ENCODE peak calls at places on chromosomes 11 and 22, in nine cellular contexts. One of them, this sample, is unnamed.

GRCh38 chr11:34749666-34750659 is 129.1 kb downstream of the EHF start:
- DNase-seq in esophagus squamous epithelium: no peak
- DNase-seq in AG04450: peak
- DNase-seq in Peyer's patch: no peak
- DNase-seq in GM12878: no peak
- DNase-seq in HepG2: no peak
- DNase-seq in CD8-positive, alpha-beta T cell: no peak
- DNase-seq in transverse colon: peak
- DNase-seq in tibial nerve: peak
- DNase-seq in this sample: peak

GRCh38 chr11:63858628-63859550 is 20.0 kb downstream of the MARK2 start:
- DNase-seq in tibial nerve: peak
- DNase-seq in Peyer's patch: no peak
- DNase-seq in esophagus squamous epithelium: no peak
- DNase-seq in GM12878: no peak
- DNase-seq in HepG2: peak
- DNase-seq in CD8-positive, alpha-beta T cell: no peak
- DNase-seq in AG04450: no peak
- DNase-seq in transverse colon: peak
- DNase-seq in this sample: no peak

GRCh38 chr22:46714550-46714949 is 23.5 kb downstream of the CERK start:
- DNase-seq in AG04450: no peak
- DNase-seq in esophagus squamous epithelium: no peak
- DNase-seq in HepG2: no peak
- DNase-seq in GM12878: no peak
- DNase-seq in tibial nerve: no peak
- DNase-seq in Peyer's patch: no peak
- DNase-seq in CD8-positive, alpha-beta T cell: no peak
- DNase-seq in transverse colon: no peak
- DNase-seq in this sample: peak

GRCh38 chr11:94934362-94934761 is 39.0 kb downstream of the CWC15 start:
- DNase-seq in AG04450: no peak
- DNase-seq in Peyer's patch: no peak
- DNase-seq in HepG2: no peak
- DNase-seq in transverse colon: no peak
- DNase-seq in CD8-positive, alpha-beta T cell: no peak
- DNase-seq in GM12878: no peak
- DNase-seq in tibial nerve: no peak
- DNase-seq in esophagus squamous epithelium: no peak
- DNase-seq in this sample: no peak

GRCh38 chr22:37046589-37046988 is 5.0 kb upstream of the KCTD17 start:
- DNase-seq in GM12878: no peak
- DNase-seq in Peyer's patch: no peak
- DNase-seq in AG04450: no peak
- DNase-seq in transverse colon: no peak
- DNase-seq in tibial nerve: no peak
- DNase-seq in CD8-positive, alpha-beta T cell: no peak
- DNase-seq in HepG2: no peak
- DNase-seq in esophagus squamous epithelium: no peak
- DNase-seq in this sample: no peak

GRCh38 chr11:93192163-93192562 is 5.6 kb downstream of the SLC36A4 start:
- DNase-seq in GM12878: no peak
- DNase-seq in transverse colon: no peak
- DNase-seq in HepG2: no peak
- DNase-seq in Peyer's patch: no peak
- DNase-seq in tibial nerve: no peak
- DNase-seq in AG04450: no peak
- DNase-seq in CD8-positive, alpha-beta T cell: no peak
- DNase-seq in esophagus squamous epithelium: no peak
- DNase-seq in this sample: no peak

GRCh38 chr11:64102005-64102738 is 63.7 kb downstream of the MACROD1 start:
- DNase-seq in tibial nerve: no peak
- DNase-seq in esophagus squamous epithelium: no peak
- DNase-seq in Peyer's patch: no peak
- DNase-seq in GM12878: no peak
- DNase-seq in transverse colon: no peak
- DNase-seq in AG04450: no peak
- DNase-seq in HepG2: no peak
- DNase-seq in CD8-positive, alpha-beta T cell: no peak
- DNase-seq in this sample: no peak

GRCh38 chr11:44600739-44601416 is 35.4 kb downstream of the CD82 start:
- DNase-seq in esophagus squamous epithelium: no peak
- DNase-seq in AG04450: no peak
- DNase-seq in HepG2: no peak
- DNase-seq in CD8-positive, alpha-beta T cell: no peak
- DNase-seq in tibial nerve: no peak
- DNase-seq in GM12878: no peak
- DNase-seq in Peyer's patch: no peak
- DNase-seq in transverse colon: no peak
- DNase-seq in this sample: no peak

GRCh38 chr11:20355221-20356219 is 8.0 kb upstream of the HTATIP2 start:
- DNase-seq in HepG2: peak
- DNase-seq in Peyer's patch: no peak
- DNase-seq in tibial nerve: no peak
- DNase-seq in AG04450: no peak
- DNase-seq in CD8-positive, alpha-beta T cell: no peak
- DNase-seq in GM12878: no peak
- DNase-seq in transverse colon: peak
- DNase-seq in esophagus squamous epithelium: no peak
- DNase-seq in this sample: peak

GRCh38 chr11:56852131-56852530 is 103.6 kb upstream of the OR9G4 start:
- DNase-seq in tibial nerve: no peak
- DNase-seq in GM12878: no peak
- DNase-seq in AG04450: no peak
- DNase-seq in esophagus squamous epithelium: no peak
- DNase-seq in HepG2: no peak
- DNase-seq in CD8-positive, alpha-beta T cell: no peak
- DNase-seq in Peyer's patch: no peak
- DNase-seq in transverse colon: no peak
- DNase-seq in this sample: no peak

GRCh38 chr11:66361502-66361941 is 10.0 kb downstream of the SLC29A2 start:
- DNase-seq in GM12878: no peak
- DNase-seq in transverse colon: no peak
- DNase-seq in tibial nerve: no peak
- DNase-seq in HepG2: no peak
- DNase-seq in AG04450: no peak
- DNase-seq in Peyer's patch: no peak
- DNase-seq in CD8-positive, alpha-beta T cell: no peak
- DNase-seq in esophagus squamous epithelium: no peak
- DNase-seq in this sample: no peak

GRCh38 chr11:19524171-19524671 is 188.4 kb upstream of the NAV2 start:
- DNase-seq in HepG2: no peak
- DNase-seq in CD8-positive, alpha-beta T cell: no peak
- DNase-seq in esophagus squamous epithelium: no peak
- DNase-seq in tibial nerve: no peak
- DNase-seq in Peyer's patch: no peak
- DNase-seq in GM12878: no peak
- DNase-seq in AG04450: no peak
- DNase-seq in transverse colon: no peak
- DNase-seq in this sample: no peak

GRCh38 chr11:121965330-121965729 is 150.7 kb downstream of the BLID start:
- DNase-seq in CD8-positive, alpha-beta T cell: no peak
- DNase-seq in transverse colon: no peak
- DNase-seq in AG04450: no peak
- DNase-seq in HepG2: no peak
- DNase-seq in esophagus squamous epithelium: no peak
- DNase-seq in Peyer's patch: no peak
- DNase-seq in tibial nerve: no peak
- DNase-seq in GM12878: no peak
- DNase-seq in this sample: no peak

GRCh38 chr11:44162662-44163061 is 67.2 kb downstream of the EXT2 start:
- DNase-seq in Peyer's patch: no peak
- DNase-seq in CD8-positive, alpha-beta T cell: no peak
- DNase-seq in esophagus squamous epithelium: no peak
- DNase-seq in tibial nerve: no peak
- DNase-seq in transverse colon: no peak
- DNase-seq in AG04450: no peak
- DNase-seq in GM12878: no peak
- DNase-seq in HepG2: no peak
- DNase-seq in this sample: no peak

GRCh38 chr11:9178716-9179115 is 86.4 kb downstream of the DENND5A start:
- DNase-seq in AG04450: no peak
- DNase-seq in CD8-positive, alpha-beta T cell: no peak
- DNase-seq in HepG2: no peak
- DNase-seq in Peyer's patch: no peak
- DNase-seq in esophagus squamous epithelium: no peak
- DNase-seq in tibial nerve: no peak
- DNase-seq in GM12878: no peak
- DNase-seq in transverse colon: no peak
- DNase-seq in this sample: no peak

GRCh38 chr11:9176550-9176949 is 85.2 kb upstream of the SCUBE2 start:
- DNase-seq in transverse colon: no peak
- DNase-seq in HepG2: no peak
- DNase-seq in CD8-positive, alpha-beta T cell: no peak
- DNase-seq in esophagus squamous epithelium: no peak
- DNase-seq in GM12878: no peak
- DNase-seq in tibial nerve: no peak
- DNase-seq in Peyer's patch: no peak
- DNase-seq in AG04450: no peak
- DNase-seq in this sample: no peak

GRCh38 chr11:9180784-9181183 is 84.4 kb downstream of the DENND5A start:
- DNase-seq in tibial nerve: no peak
- DNase-seq in GM12878: no peak
- DNase-seq in AG04450: no peak
- DNase-seq in CD8-positive, alpha-beta T cell: no peak
- DNase-seq in Peyer's patch: no peak
- DNase-seq in transverse colon: no peak
- DNase-seq in esophagus squamous epithelium: no peak
- DNase-seq in HepG2: no peak
- DNase-seq in this sample: no peak

GRCh38 chr11:9176136-9176535 is 84.7 kb upstream of the SCUBE2 start:
- DNase-seq in Peyer's patch: no peak
- DNase-seq in GM12878: no peak
- DNase-seq in HepG2: no peak
- DNase-seq in AG04450: no peak
- DNase-seq in esophagus squamous epithelium: no peak
- DNase-seq in CD8-positive, alpha-beta T cell: no peak
- DNase-seq in transverse colon: no peak
- DNase-seq in tibial nerve: no peak
- DNase-seq in this sample: no peak

GRCh38 chr11:9179141-9179540 is 86.0 kb downstream of the DENND5A start:
- DNase-seq in esophagus squamous epithelium: no peak
- DNase-seq in CD8-positive, alpha-beta T cell: no peak
- DNase-seq in AG04450: no peak
- DNase-seq in Peyer's patch: no peak
- DNase-seq in tibial nerve: no peak
- DNase-seq in HepG2: no peak
- DNase-seq in transverse colon: no peak
- DNase-seq in GM12878: no peak
- DNase-seq in this sample: peak
- TF ChIP-seq CTCF in esophagus squamous epithelium: no peak
- TF ChIP-seq CTCF in CD8-positive, alpha-beta T cell: no peak
- TF ChIP-seq CTCF in AG04450: no peak
- TF ChIP-seq CTCF in Peyer's patch: no peak
- TF ChIP-seq CTCF in tibial nerve: no peak
- TF ChIP-seq CTCF in HepG2: no peak
- TF ChIP-seq CTCF in transverse colon: no peak
- TF ChIP-seq CTCF in GM12878: no peak
- TF ChIP-seq CTCF in this sample: no peak

GRCh38 chr11:26087095-26087935 is 244.6 kb upstream of the ANO3 start:
- DNase-seq in tibial nerve: no peak
- DNase-seq in transverse colon: no peak
- DNase-seq in Peyer's patch: no peak
- DNase-seq in GM12878: peak
- DNase-seq in AG04450: no peak
- DNase-seq in CD8-positive, alpha-beta T cell: no peak
- DNase-seq in HepG2: no peak
- DNase-seq in esophagus squamous epithelium: no peak
- DNase-seq in this sample: no peak
- H3K4me3 ChIP-seq in tibial nerve: no peak
- H3K4me3 ChIP-seq in transverse colon: no peak
- H3K4me3 ChIP-seq in Peyer's patch: no peak
- H3K4me3 ChIP-seq in GM12878: no peak
- H3K4me3 ChIP-seq in AG04450: no peak
- H3K4me3 ChIP-seq in CD8-positive, alpha-beta T cell: no peak
- H3K4me3 ChIP-seq in HepG2: no peak
- H3K4me3 ChIP-seq in esophagus squamous epithelium: no peak
- H3K4me3 ChIP-seq in this sample: no peak

DNA sequence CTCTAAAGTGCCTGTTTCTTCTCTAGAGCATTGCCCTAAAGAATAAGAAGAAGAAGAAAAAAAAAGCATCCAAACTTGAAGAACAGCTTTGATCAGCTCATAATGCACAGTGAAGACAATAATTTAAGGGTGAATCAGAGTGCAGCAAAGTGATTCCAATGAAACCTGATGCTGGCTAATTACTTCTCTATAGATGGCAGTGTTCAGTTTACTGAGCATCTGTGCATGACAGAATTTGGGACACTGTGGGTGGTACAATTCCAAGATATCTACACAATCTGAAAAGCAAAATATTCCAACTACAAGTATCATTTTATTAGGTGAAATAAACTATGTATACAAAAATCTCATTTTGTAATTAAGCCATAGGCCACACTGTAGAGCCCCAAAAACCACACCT is 450.5 kb upstream of the CCDC90B start:
- DNase-seq in transverse colon: no peak
- DNase-seq in Peyer's patch: no peak
- DNase-seq in HepG2: no peak
- DNase-seq in CD8-positive, alpha-beta T cell: no peak
- DNase-seq in GM12878: no peak
- DNase-seq in AG04450: no peak
- DNase-seq in tibial nerve: no peak
- DNase-seq in esophagus squamous epithelium: no peak
- DNase-seq in this sample: no peak
- TF ChIP-seq CTCF in transverse colon: no peak
- TF ChIP-seq CTCF in Peyer's patch: no peak
- TF ChIP-seq CTCF in HepG2: no peak
- TF ChIP-seq CTCF in CD8-positive, alpha-beta T cell: no peak
- TF ChIP-seq CTCF in GM12878: no peak
- TF ChIP-seq CTCF in AG04450: no peak
- TF ChIP-seq CTCF in tibial nerve: no peak
- TF ChIP-seq CTCF in esophagus squamous epithelium: no peak
- TF ChIP-seq CTCF in this sample: peak

DNA sequence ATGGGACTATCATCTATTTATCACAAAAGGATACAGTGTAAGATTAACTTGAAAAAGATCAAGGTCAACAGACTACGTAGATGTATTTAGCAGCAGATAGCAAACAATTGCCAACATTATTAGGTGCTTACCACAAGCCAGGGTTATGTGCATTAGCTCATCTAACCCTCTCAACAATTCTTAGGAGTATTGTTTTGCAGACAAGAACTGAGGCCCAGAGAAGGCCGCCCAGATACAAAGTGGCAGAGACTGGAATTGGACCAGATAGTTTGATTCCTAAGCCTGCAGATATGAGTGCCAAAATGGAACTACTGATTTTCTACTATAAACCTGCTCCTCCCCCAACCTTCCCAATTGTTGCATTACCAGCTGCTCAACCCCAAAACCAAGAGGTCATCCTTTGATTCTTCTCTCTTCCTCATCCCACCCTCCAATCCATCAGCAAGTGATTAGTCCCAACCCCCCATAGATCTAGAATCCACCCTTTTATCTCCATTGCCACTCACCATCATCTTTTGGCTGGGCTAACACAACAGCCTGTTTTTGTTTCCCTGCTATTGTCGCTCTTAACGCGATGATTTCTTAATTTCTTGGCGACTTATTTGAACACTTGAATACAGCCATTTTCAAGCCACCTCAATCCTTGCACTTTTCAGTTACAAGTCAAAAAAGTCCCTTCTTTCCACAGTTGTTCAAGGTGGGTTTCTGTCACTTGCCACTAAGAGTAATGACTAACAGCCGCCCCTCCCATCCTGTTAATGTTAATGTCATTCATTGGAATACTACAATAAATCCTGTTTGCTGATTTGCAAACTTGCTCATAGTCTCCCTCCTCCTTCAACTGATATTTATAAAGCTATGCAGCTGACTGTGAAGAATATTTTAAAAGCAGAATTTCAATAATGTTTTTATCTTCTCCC is 2.7 kb downstream of the TMEM123 start:
- DNase-seq in AG04450: no peak
- DNase-seq in Peyer's patch: no peak
- DNase-seq in GM12878: no peak
- DNase-seq in HepG2: peak
- DNase-seq in transverse colon: no peak
- DNase-seq in tibial nerve: no peak
- DNase-seq in CD8-positive, alpha-beta T cell: no peak
- DNase-seq in esophagus squamous epithelium: no peak
- DNase-seq in this sample: no peak
- H3K4me3 ChIP-seq in AG04450: no peak
- H3K4me3 ChIP-seq in Peyer's patch: peak
- H3K4me3 ChIP-seq in GM12878: peak
- H3K4me3 ChIP-seq in HepG2: peak
- H3K4me3 ChIP-seq in transverse colon: no peak
- H3K4me3 ChIP-seq in tibial nerve: peak
- H3K4me3 ChIP-seq in CD8-positive, alpha-beta T cell: peak
- H3K4me3 ChIP-seq in esophagus squamous epithelium: peak
- H3K4me3 ChIP-seq in this sample: no peak